ENCODE peak calls at places on chromosomes 12 and 14, in seven cellular contexts. Q, F, I, M, P, D and R are unnamed samples.

GRCh38 chr12:51475543-51475942 is 50.9 kb downstream of the SLC4A8 start:
- DNase-seq in P (no peak), M (no peak), F (no peak), Q (no peak), I (no peak), D (no peak), R (no peak)

GRCh38 chr12:27571463-27571862 is 47.5 kb downstream of the PPFIBP1 start:
- DNase-seq in Q (no peak), M (no peak), F (no peak), D (no peak), P (no peak), I (no peak), R (no peak)

GRCh38 chr12:124457287-124458219 is 109.9 kb downstream of the NCOR2 start:
- DNase-seq in P (peak; percentile 70), D (peak; percentile 78), F (peak; percentile 83), I (peak; percentile 83), Q (no peak), M (peak; percentile 58), R (peak; percentile 58)

GRCh38 chr12:10052111-10052913 is 21.8 kb downstream of the CLEC9A start:
- DNase-seq in P (no peak), Q (no peak), I (no peak), M (no peak), F (no peak), D (no peak), R (no peak)

GRCh38 chr12:26768611-26769603 is 64.1 kb downstream of the ITPR2 start:
- DNase-seq in Q (peak; percentile 46), D (no peak), P (no peak), F (no peak), M (no peak), I (no peak), R (no peak)

GRCh38 chr12:129064201-129064881 is 211.1 kb downstream of the GLT1D1 start:
- DNase-seq in Q (no peak), M (no peak), I (no peak), P (no peak), F (no peak), D (no peak), R (no peak)

GRCh38 chr14:26887842-26888241 is 290.0 kb upstream of the NOVA1 start:
- DNase-seq in M (no peak), P (no peak), I (no peak), F (no peak), Q (no peak), D (no peak), R (no peak)

GRCh38 chr14:68403191-68403781 is 389.6 kb downstream of the ZFP36L1 start:
- DNase-seq in I (no peak), D (no peak), Q (no peak), M (no peak), P (no peak), F (no peak), R (no peak)

GRCh38 chr12:123485756-123486155 is 27.8 kb downstream of the SNRNP35 start:
- DNase-seq in Q (no peak), F (no peak), D (no peak), M (no peak), P (no peak), I (no peak), R (no peak)

GRCh38 chr12:99600388-99600787 is 47.2 kb upstream of the GARIN6 start:
- DNase-seq in P (no peak), F (no peak), M (no peak), I (no peak), Q (peak; percentile 99), D (no peak), R (no peak)

GRCh38 chr14:103899833-103900232 is 28.4 kb upstream of the TDRD9 start:
- DNase-seq in M (no peak), I (peak; percentile 44), F (no peak), P (no peak), Q (no peak), D (no peak), R (no peak)

DNA sequence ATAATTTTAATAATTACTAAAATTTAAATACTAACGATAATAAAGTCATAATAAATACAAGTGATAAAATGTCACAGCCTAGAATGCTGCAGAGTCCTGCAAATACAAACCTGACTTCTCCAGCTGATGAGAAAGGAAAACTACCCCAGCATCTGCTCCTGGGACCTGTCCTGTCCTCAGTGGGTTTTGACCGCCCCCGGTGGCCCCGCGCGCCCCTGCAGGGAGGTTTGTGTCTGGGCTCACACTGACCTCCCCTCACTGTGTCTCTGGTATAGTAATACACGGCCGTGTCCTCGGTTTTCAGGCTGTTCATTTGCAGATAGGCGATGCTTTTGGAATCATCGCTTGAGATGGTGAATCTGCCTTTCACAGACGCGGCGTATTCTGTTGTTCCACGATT is 1139.4 kb downstream of the TMEM121 start:
- DNase-seq in I (no peak), D (no peak), M (no peak), Q (no peak), P (no peak), F (no peak), R (peak; percentile 17)
- H3K9me3 ChIP-seq in I (peaks cover 7% of the 10 kb centered on the region), D (no peaks in the 10 kb centered on the region), M (peaks cover 5% of the 10 kb centered on the region), Q (peaks cover 27% of the 10 kb centered on the region), P (no peaks in the 10 kb centered on the region), F (no peaks in the 10 kb centered on the region), R (no peaks in the 10 kb centered on the region)

GRCh38 chr12:14408208-14408607 is 42.7 kb downstream of the ATF7IP start:
- DNase-seq in I (no peak), P (no peak), D (no peak), Q (no peak), F (no peak), M (no peak), R (no peak)

GRCh38 chr12:14410841-14411569 is 45.5 kb downstream of the ATF7IP start:
- DNase-seq in M (no peak), P (no peak), Q (no peak), F (no peak), D (no peak), I (no peak), R (no peak)

GRCh38 chr12:14410177-14410576 is 44.7 kb downstream of the ATF7IP start:
- DNase-seq in I (no peak), M (no peak), Q (no peak), P (no peak), D (no peak), F (no peak), R (no peak)
- H3K9me3 ChIP-seq in I (no peaks in the 10 kb centered on the region), M (no peaks in the 10 kb centered on the region), Q (peaks cover 72% of the 10 kb centered on the region), P (no peaks in the 10 kb centered on the region), D (no peaks in the 10 kb centered on the region), F (no peaks in the 10 kb centered on the region), R (no peaks in the 10 kb centered on the region)

DNA sequence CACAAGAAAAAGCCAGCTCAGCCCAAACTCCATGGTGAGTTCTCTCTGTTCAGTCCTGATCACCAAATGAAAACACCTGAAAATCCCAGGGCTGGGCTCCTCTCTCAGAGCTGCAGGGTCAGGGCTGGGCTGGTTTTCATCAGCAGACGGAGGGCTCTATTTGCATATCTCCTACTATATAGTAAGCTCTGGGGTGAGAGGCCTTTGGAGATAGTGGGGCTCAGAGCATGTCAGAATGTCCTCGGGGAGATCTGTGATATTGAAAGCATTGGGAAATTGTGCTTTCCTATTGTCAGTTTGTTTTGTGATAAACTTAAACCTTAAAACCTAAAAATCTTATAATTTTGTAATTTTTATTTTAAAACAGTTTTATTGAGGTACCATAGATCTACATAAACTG is 742.6 kb downstream of the TMEM121 start:
- DNase-seq in M (no peak), D (no peak), I (no peak), Q (peak; percentile 24), P (no peak), F (no peak), R (no peak)
- H3K9me3 ChIP-seq in M (no peaks in the 10 kb centered on the region), D (no peaks in the 10 kb centered on the region), I (no peaks in the 10 kb centered on the region), Q (no peaks in the 10 kb centered on the region), P (no peaks in the 10 kb centered on the region), F (no peaks in the 10 kb centered on the region), R (no peaks in the 10 kb centered on the region)

DNA sequence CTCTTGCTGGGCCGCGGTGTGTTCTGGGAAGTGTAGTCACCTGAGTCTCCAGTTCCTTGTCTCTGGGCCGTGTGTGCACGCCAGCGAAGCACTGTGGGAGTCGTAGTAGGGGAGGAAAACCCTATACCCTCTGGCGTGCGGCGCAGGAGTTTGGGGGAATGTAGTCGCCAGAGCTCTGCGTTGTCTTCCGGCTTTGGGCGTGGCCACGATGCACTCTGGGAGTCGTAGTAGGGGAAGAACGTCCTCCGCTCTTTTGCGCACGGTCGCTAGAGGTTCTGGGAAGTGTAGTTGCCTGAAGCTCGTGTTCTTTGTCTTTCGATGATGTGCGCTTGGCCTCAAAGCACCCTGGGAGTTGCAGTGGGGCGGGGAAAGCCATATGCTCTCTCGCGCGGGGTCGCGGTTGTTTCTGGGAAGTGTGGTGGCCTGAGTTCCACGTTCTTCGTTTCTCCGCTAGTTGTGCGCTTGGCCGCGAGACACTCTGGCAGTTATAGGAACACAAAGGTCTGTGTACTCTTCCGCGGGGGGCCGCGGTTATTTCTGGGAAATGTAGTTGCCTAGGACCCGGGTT is 588 bp upstream of the ZNF140 start:
- DNase-seq in M (peak; percentile 92), I (peak; percentile 99), Q (peak; percentile 99), D (peak; percentile 96), P (peak; percentile 98), F (peak; percentile 99), R (peak; percentile 92)
- H3K9me3 ChIP-seq in M (peaks cover 51% of the 10 kb centered on the region), I (peaks cover 81% of the 10 kb centered on the region), Q (peaks cover 60% of the 10 kb centered on the region), D (peaks cover 77% of the 10 kb centered on the region), P (peaks cover 7% of the 10 kb centered on the region), F (peaks cover 76% of the 10 kb centered on the region), R (peaks cover 25% of the 10 kb centered on the region)

GRCh38 chr12:132952371-132953162 is 3.5 kb downstream of the ZNF605 start:
- DNase-seq in M (no peak), Q (no peak), I (no peak), F (no peak), P (no peak), D (no peak), R (no peak)

GRCh38 chr12:132953163-132953425 is 3.0 kb downstream of the ZNF605 start:
- DNase-seq in M (no peak), F (no peak), D (no peak), I (no peak), P (no peak), Q (no peak), R (no peak)

GRCh38 chr12:132950844-132951535 is 5.1 kb downstream of the ZNF605 start:
- DNase-seq in F (no peak), P (no peak), Q (no peak), M (no peak), D (no peak), I (no peak), R (no peak)

GRCh38 chr12:132949936-132950837 is 5.9 kb downstream of the ZNF605 start:
- DNase-seq in I (no peak), F (no peak), P (no peak), M (no peak), D (no peak), Q (no peak), R (no peak)

DNA sequence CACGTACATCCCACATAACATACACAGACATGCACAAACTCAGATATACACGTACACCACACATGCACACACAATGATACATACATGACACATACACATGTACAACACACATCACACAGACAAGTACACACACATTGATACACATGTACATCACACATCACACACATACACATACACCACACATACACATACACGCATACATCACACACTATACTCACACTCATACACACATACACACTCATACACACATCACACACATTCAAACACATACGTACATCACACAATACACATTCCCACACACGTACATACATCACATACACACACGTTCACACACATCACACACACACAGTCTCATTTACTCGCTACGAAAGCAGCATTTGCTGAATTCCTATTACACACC is 4.5 kb downstream of the ZNF605 start:
- DNase-seq in M (no peak), F (no peak), Q (no peak), D (no peak), P (no peak), I (no peak), R (no peak)
- H3K9me3 ChIP-seq in M (no peaks in the 10 kb centered on the region), F (peaks cover 27% of the 10 kb centered on the region), Q (peaks cover 34% of the 10 kb centered on the region), D (peaks cover 69% of the 10 kb centered on the region), P (peaks cover 6% of the 10 kb centered on the region), I (peaks cover 74% of the 10 kb centered on the region), R (no peaks in the 10 kb centered on the region)